ENCODE peak calls at places on chromosomes 12 and 14, in six cellular contexts. One of them, this sample, is unnamed.
A peak's percentile ranks its signal among the peaks of the same experiment; 100 is the strongest.

GRCh38 chr12:72368719-72369505 is 96.7 kb downstream of the TRHDE start:
- DNase-seq in GM23338: no peak
- DNase-seq in SJSA1: no peak
- DNase-seq in endothelial cell of umbilical vein: no peak
- DNase-seq in spleen: no peak
- DNase-seq in stomach: no peak
- DNase-seq in this sample: no peak

GRCh38 chr14:105067140-105067968 is 2.1 kb upstream of the GPR132 start:
- DNase-seq in GM23338: no peak
- DNase-seq in SJSA1: peak; percentile 35
- DNase-seq in endothelial cell of umbilical vein: no peak
- DNase-seq in spleen: peak; percentile 83
- DNase-seq in stomach: no peak
- DNase-seq in this sample: peak; percentile 64

GRCh38 chr14:79661762-79662161 is 549.5 kb downstream of the DIO2 start:
- DNase-seq in GM23338: no peak
- DNase-seq in SJSA1: no peak
- DNase-seq in endothelial cell of umbilical vein: peak; percentile 2
- DNase-seq in spleen: no peak
- DNase-seq in stomach: no peak
- DNase-seq in this sample: no peak

GRCh38 chr12:50661300-50662120 is 102.4 kb upstream of the ATF1 start:
- DNase-seq in GM23338: no peak
- DNase-seq in SJSA1: no peak
- DNase-seq in endothelial cell of umbilical vein: no peak
- DNase-seq in spleen: no peak
- DNase-seq in stomach: no peak
- DNase-seq in this sample: no peak

GRCh38 chr14:28142400-28143015 is 624.1 kb upstream of the FOXG1 start:
- DNase-seq in GM23338: peak; percentile 57
- DNase-seq in SJSA1: no peak
- DNase-seq in endothelial cell of umbilical vein: no peak
- DNase-seq in spleen: no peak
- DNase-seq in stomach: no peak
- DNase-seq in this sample: no peak

GRCh38 chr14:90574640-90575131 is 177.9 kb downstream of the CALM1 start:
- DNase-seq in GM23338: no peak
- DNase-seq in SJSA1: no peak
- DNase-seq in endothelial cell of umbilical vein: no peak
- DNase-seq in spleen: peak; percentile 29
- DNase-seq in stomach: no peak
- DNase-seq in this sample: no peak

GRCh38 chr12:115337693-115338543 is 653.9 kb upstream of the TBX3 start:
- DNase-seq in GM23338: peak; percentile 31
- DNase-seq in SJSA1: peak; percentile 83
- DNase-seq in endothelial cell of umbilical vein: peak; percentile 8
- DNase-seq in spleen: no peak
- DNase-seq in stomach: no peak
- DNase-seq in this sample: no peak

GRCh38 chr12:57735952-57736742 is 2.4 kb downstream of the AGAP2 start:
- DNase-seq in GM23338: peak; percentile 91
- DNase-seq in SJSA1: no peak
- DNase-seq in endothelial cell of umbilical vein: no peak
- DNase-seq in spleen: peak; percentile 58
- DNase-seq in stomach: no peak
- DNase-seq in this sample: no peak

GRCh38 chr14:59346796-59347510 is 118.2 kb downstream of the GPR135 start:
- DNase-seq in GM23338: no peak
- DNase-seq in SJSA1: no peak
- DNase-seq in endothelial cell of umbilical vein: no peak
- DNase-seq in spleen: no peak
- DNase-seq in stomach: no peak
- DNase-seq in this sample: no peak

GRCh38 chr14:73432124-73432523 is 26.2 kb downstream of the NUMB start:
- DNase-seq in GM23338: no peak
- DNase-seq in SJSA1: no peak
- DNase-seq in endothelial cell of umbilical vein: no peak
- DNase-seq in spleen: no peak
- DNase-seq in stomach: no peak
- DNase-seq in this sample: no peak

GRCh38 chr12:66393890-66394289 is 91.6 kb downstream of the HELB start:
- DNase-seq in GM23338: no peak
- DNase-seq in SJSA1: no peak
- DNase-seq in endothelial cell of umbilical vein: no peak
- DNase-seq in spleen: no peak
- DNase-seq in stomach: no peak
- DNase-seq in this sample: peak; percentile 58

GRCh38 chr12:74836567-74836966 is 298.9 kb downstream of the ATXN7L3B start:
- DNase-seq in GM23338: no peak
- DNase-seq in SJSA1: no peak
- DNase-seq in endothelial cell of umbilical vein: no peak
- DNase-seq in spleen: no peak
- DNase-seq in stomach: no peak
- DNase-seq in this sample: no peak

GRCh38 chr12:12645485-12645884 is 33.8 kb downstream of the CREBL2 start:
- DNase-seq in GM23338: peak; percentile 91
- DNase-seq in SJSA1: no peak
- DNase-seq in endothelial cell of umbilical vein: peak; percentile 6
- DNase-seq in spleen: no peak
- DNase-seq in stomach: no peak
- DNase-seq in this sample: peak; percentile 66

GRCh38 chr14:47833006-47833405 is 157.6 kb upstream of the MDGA2 start:
- DNase-seq in GM23338: no peak
- DNase-seq in SJSA1: no peak
- DNase-seq in endothelial cell of umbilical vein: no peak
- DNase-seq in spleen: no peak
- DNase-seq in stomach: no peak
- DNase-seq in this sample: no peak

GRCh38 chr12:67649165-67650126 is 901 bp downstream of the DYRK2 start:
- DNase-seq in GM23338: peak; percentile 32
- DNase-seq in SJSA1: peak; percentile 51
- DNase-seq in endothelial cell of umbilical vein: peak; percentile 25
- DNase-seq in spleen: peak; percentile 89
- DNase-seq in stomach: peak; percentile 43
- DNase-seq in this sample: peak; percentile 59
- H3K4me1 ChIP-seq in GM23338: peaks cover 37% of the 10 kb centered on the region
- H3K4me1 ChIP-seq in SJSA1: peaks cover 29% of the 10 kb centered on the region
- H3K4me1 ChIP-seq in endothelial cell of umbilical vein: peaks cover 11% of the 10 kb centered on the region
- H3K4me1 ChIP-seq in spleen: peaks cover 53% of the 10 kb centered on the region
- H3K4me1 ChIP-seq in stomach: peaks cover 52% of the 10 kb centered on the region
- H3K4me1 ChIP-seq in this sample: peaks cover 31% of the 10 kb centered on the region

DNA sequence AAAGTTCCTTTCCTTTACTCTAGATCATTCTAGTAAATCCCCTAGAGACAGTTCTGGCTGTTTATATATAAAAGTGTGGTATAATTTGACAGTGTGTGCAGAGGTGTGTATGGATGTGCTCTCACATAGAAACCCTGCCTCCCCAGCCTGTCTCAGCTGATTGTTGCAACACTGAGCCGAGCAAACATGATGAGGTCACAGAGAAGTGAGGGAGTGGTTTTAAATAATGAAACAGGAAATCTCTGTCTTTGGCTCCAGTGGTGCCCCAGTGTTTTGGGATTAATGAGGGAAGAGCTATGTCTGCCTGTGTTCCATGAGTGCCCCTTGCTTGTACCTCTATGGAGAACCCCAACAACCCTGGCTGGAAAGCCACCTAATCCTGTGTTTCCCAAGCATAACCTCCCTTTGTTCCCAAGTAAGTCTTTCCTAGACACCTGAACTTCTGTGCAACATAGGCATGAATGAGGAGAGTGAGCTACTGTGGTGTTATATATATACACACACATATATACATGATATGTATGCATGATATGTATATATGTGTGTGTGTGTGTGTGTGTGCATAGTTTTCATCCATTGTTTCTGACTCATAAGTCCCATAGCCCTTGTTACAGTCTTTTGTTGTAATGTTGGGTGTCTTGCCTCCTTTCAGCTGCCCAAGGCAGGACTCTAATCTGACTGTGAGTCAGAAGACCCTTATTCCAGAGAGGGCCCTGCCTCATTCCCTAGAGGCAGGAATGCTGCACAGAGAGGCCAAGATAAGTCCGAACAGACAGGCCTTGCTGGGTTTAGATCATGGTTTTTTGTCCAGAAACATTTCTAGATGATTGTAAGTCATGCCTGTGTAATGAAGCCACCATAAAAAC is 18.0 kb downstream of the TRAF3 start:
- DNase-seq in GM23338: no peak
- DNase-seq in SJSA1: peak; percentile 77
- DNase-seq in endothelial cell of umbilical vein: peak; percentile 75
- DNase-seq in spleen: no peak
- DNase-seq in stomach: peak; percentile 66
- DNase-seq in this sample: no peak
- H3K27ac ChIP-seq in GM23338: no peak overlapping the region
- H3K27ac ChIP-seq in SJSA1: peak overlapping the region; percentile 97
- H3K27ac ChIP-seq in endothelial cell of umbilical vein: peak overlapping the region; percentile 83
- H3K27ac ChIP-seq in spleen: peak overlapping the region; percentile 36
- H3K27ac ChIP-seq in stomach: peak overlapping the region; percentile 67
- H3K27ac ChIP-seq in this sample: peak overlapping the region; percentile 9

GRCh38 chr12:24411948-24412347 is 462.5 kb upstream of the SOX5 start:
- DNase-seq in GM23338: no peak
- DNase-seq in SJSA1: no peak
- DNase-seq in endothelial cell of umbilical vein: no peak
- DNase-seq in spleen: no peak
- DNase-seq in stomach: no peak
- DNase-seq in this sample: no peak

GRCh38 chr12:24416423-24417109 is 467.1 kb upstream of the SOX5 start:
- DNase-seq in GM23338: no peak
- DNase-seq in SJSA1: no peak
- DNase-seq in endothelial cell of umbilical vein: no peak
- DNase-seq in spleen: no peak
- DNase-seq in stomach: no peak
- DNase-seq in this sample: no peak

GRCh38 chr12:24415934-24416333 is 466.5 kb upstream of the SOX5 start:
- DNase-seq in GM23338: peak; percentile 26
- DNase-seq in SJSA1: no peak
- DNase-seq in endothelial cell of umbilical vein: no peak
- DNase-seq in spleen: no peak
- DNase-seq in stomach: no peak
- DNase-seq in this sample: no peak

GRCh38 chr12:24418157-24418556 is 468.7 kb upstream of the SOX5 start:
- DNase-seq in GM23338: no peak
- DNase-seq in SJSA1: no peak
- DNase-seq in endothelial cell of umbilical vein: no peak
- DNase-seq in spleen: no peak
- DNase-seq in stomach: no peak
- DNase-seq in this sample: no peak

DNA sequence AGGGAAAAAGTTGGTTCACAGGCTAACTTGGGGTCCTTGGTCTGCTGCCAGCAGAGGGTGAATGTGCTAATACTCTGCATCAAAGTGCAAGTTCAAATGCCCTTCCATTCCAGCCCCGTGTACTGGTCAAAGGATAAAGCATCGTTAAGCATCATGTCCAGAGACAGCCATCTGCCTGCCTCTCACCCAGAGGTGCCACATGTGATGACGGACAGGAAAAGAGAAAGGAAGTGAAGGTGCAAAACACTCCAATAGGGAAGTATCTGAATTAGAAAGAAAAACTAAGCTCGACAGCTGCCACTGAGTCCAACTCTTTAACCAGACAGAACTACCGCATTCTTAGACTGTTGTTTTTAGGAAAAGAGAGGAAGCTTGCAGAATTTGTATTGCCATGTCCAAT is 465.0 kb upstream of the SOX5 start:
- DNase-seq in GM23338: no peak
- DNase-seq in SJSA1: no peak
- DNase-seq in endothelial cell of umbilical vein: peak; percentile 11
- DNase-seq in spleen: no peak
- DNase-seq in stomach: no peak
- DNase-seq in this sample: no peak
- H3K4me3 ChIP-seq in GM23338: no peak overlapping the region
- H3K4me3 ChIP-seq in SJSA1: no peak overlapping the region
- H3K4me3 ChIP-seq in endothelial cell of umbilical vein: no peak overlapping the region
- H3K4me3 ChIP-seq in spleen: no peak overlapping the region
- H3K4me3 ChIP-seq in stomach: no peak overlapping the region
- H3K4me3 ChIP-seq in this sample: no peak overlapping the region

DNA sequence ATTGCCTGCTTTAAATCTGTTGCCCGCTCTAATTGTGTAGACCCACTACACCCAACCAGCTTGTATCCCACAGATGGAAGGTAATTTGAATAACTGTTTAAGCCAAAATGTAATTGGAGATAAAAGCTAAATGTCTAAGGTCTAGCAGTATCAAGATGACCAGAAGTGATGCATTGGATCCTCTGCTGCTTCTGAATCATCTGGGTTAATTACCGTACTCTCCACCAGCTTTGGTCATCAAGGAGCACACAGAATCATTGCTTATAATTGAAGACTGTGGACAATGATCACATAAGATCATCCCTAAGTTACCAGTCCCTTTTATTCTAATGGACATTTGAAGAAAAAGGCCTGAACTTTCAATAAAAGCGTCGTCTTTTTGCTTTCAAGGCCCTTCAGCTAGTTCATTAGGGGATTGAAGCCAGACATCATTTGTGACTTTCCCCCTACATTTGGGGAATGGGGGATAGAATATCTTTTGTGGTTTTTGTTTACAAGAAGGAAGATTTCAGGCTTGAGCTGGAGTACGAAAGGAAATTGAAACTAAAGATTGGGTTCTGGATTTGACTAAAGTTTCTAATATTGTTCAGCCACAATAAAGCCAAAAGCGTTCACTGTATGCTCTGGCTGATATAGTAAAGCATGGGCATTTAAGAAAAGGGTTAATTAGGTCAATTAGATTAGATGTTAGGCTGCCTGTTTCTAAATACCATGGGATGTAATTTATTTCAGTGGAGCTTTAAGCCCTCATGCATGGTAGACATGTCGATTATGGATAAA is 123.2 kb downstream of the CHST11 start:
- DNase-seq in GM23338: no peak
- DNase-seq in SJSA1: no peak
- DNase-seq in endothelial cell of umbilical vein: no peak
- DNase-seq in spleen: no peak
- DNase-seq in stomach: no peak
- DNase-seq in this sample: no peak
- H3K4me1 ChIP-seq in GM23338: peaks cover 3% of the 10 kb centered on the region
- H3K4me1 ChIP-seq in SJSA1: peaks cover 20% of the 10 kb centered on the region
- H3K4me1 ChIP-seq in endothelial cell of umbilical vein: no peaks in the 10 kb centered on the region
- H3K4me1 ChIP-seq in spleen: peaks cover 82% of the 10 kb centered on the region
- H3K4me1 ChIP-seq in stomach: peaks cover 24% of the 10 kb centered on the region
- H3K4me1 ChIP-seq in this sample: no peaks in the 10 kb centered on the region

This sample was measured in naive thymus-derived CD4-positive, alpha-beta T cell.